ENCODE peak calls at places on chromosomes 2 and 18, in ten cellular contexts. W is NT2/D1; U is NAMALWA; J is A172; C is GF-D8; E is A549; M is NCI-H1105 treated with DMSO at 0.1 percent for 48 hours; I is activated CD8-positive, alpha-beta memory T cell treated with anti-CD3 and anti-CD28 coated beads for 48 hours; H is bronchial epithelial cell; Q is stimulated activated CD4-positive, alpha-beta T cell treated with anti-CD3 and anti-CD28 coated beads, Interleukin-1b, Interleukin-23, amount 100 ng/mL, for 24 hours. R is an unnamed sample.

GRCh38 chr2:155190342-155190741 is 491.8 kb downstream of the KCNJ3 start:
- DNase-seq in E (no peak), U (no peak), C (no peak), H (no peak), M (peak), W (no peak), J (no peak), I (no peak), Q (no peak), R (no peak)

GRCh38 chr2:10326707-10327594 is 24.2 kb downstream of the HPCAL1 start:
- DNase-seq in C (no peak), M (peak), H (no peak), J (no peak), W (no peak), E (no peak), Q (no peak), U (no peak), I (no peak), R (no peak)

GRCh38 chr2:124267821-124268220 is 242.7 kb downstream of the CNTNAP5 start:
- DNase-seq in C (no peak), E (no peak), I (no peak), H (no peak), U (no peak), Q (no peak), M (no peak), W (no peak), J (no peak), R (no peak)

GRCh38 chr18:21686282-21687105 is 18.1 kb downstream of the ABHD3 start:
- DNase-seq in Q (no peak), M (no peak), W (no peak), E (no peak), U (peak), C (peak), J (no peak), H (no peak), I (no peak), R (no peak)

GRCh38 chr2:144712277-144712944 is 192.5 kb upstream of the ZEB2 start:
- DNase-seq in H (no peak), J (no peak), Q (no peak), E (no peak), U (no peak), I (no peak), C (no peak), W (no peak), M (no peak), R (no peak)

GRCh38 chr18:46264255-46264654 is 160.1 kb downstream of the HAUS1 start:
- DNase-seq in Q (no peak), M (no peak), C (no peak), I (no peak), E (peak), W (peak), U (peak), J (no peak), H (peak), R (no peak)

GRCh38 chr2:187994464-187995331 is 297.0 kb upstream of the GULP1 start:
- DNase-seq in J (peak), U (peak), Q (no peak), I (no peak), E (no peak), C (no peak), M (peak), H (no peak), W (no peak), R (no peak)

GRCh38 chr2:38697116-38697840 is 31.4 kb downstream of the GALM start:
- DNase-seq in Q (no peak), M (no peak), W (no peak), E (no peak), I (no peak), H (no peak), C (peak), J (no peak), U (no peak), R (no peak)

GRCh38 chr2:151040036-151040435 is 221.6 kb downstream of the RBM43 start:
- DNase-seq in M (no peak), U (no peak), Q (no peak), C (no peak), W (no peak), I (no peak), H (peak), J (no peak), E (no peak), R (no peak)

GRCh38 chr2:154455201-154455600 is 243.3 kb upstream of the KCNJ3 start:
- DNase-seq in W (no peak), Q (no peak), U (no peak), E (no peak), M (no peak), C (no peak), J (peak), H (no peak), I (no peak), R (no peak)

GRCh38 chr18:11785444-11786055 is 65.7 kb upstream of the CHMP1B start:
- DNase-seq in M (no peak), U (no peak), W (no peak), H (no peak), C (no peak), I (no peak), J (no peak), Q (no peak), E (no peak), R (no peak)

GRCh38 chr2:131724019-131724418 is 196.3 kb downstream of the CCDC74A start:
- DNase-seq in C (no peak), I (no peak), M (no peak), E (no peak), H (no peak), J (no peak), W (no peak), Q (no peak), U (no peak), R (no peak)

GRCh38 chr2:212730994-212731393 is 192.4 kb upstream of the ERBB4 start:
- DNase-seq in H (peak), I (no peak), U (no peak), C (no peak), Q (no peak), W (no peak), E (no peak), J (no peak), M (no peak), R (no peak)

GRCh38 chr2:57050007-57050406 is 866.2 kb downstream of the CCDC85A start:
- DNase-seq in I (no peak), J (no peak), C (no peak), H (no peak), E (no peak), M (no peak), W (no peak), U (no peak), Q (no peak), R (no peak)

GRCh38 chr2:113887393-113887792 is 2.5 kb upstream of the ACTR3 start:
- DNase-seq in C (no peak), I (no peak), E (no peak), U (no peak), J (no peak), H (no peak), Q (no peak), W (no peak), M (no peak), R (no peak)